ENCODE peak calls at places on chromosomes 11 and 22, in eight cellular contexts. R is RWPE1, A is left ventricle myocardium inferior, C is natural killer cell, O is astrocyte of the spinal cord, Q is IMR-90, I is dorsolateral prefrontal cortex, Y is gastrocnemius medialis. T is an unnamed sample.

GRCh38 chr22:37823134-37823985 is at the start of gene GALR3:
- DNase-seq in R (no peak), A (no peak), C (no peak), O (no peak), Q (no peak), I (no peak), Y (no peak), T (no peak)

GRCh38 chr22:45908961-45909360 is 68.0 kb downstream of the WNT7B start:
- DNase-seq in R (no peak), A (no peak), C (no peak), O (no peak), Q (no peak), I (no peak), Y (no peak), T (no peak)

GRCh38 chr11:63945482-63946163 is 6.8 kb downstream of the NAA40 start:
- DNase-seq in R (peak), A (peak), C (peak), O (peak), Q (peak), I (peak), Y (peak), T (peak)

GRCh38 chr22:22242488-22242887 is 2.1 kb upstream of the VPREB1 start:
- DNase-seq in R (no peak), A (no peak), C (no peak), O (no peak), Q (no peak), I (no peak), Y (no peak), T (no peak)

GRCh38 chr11:60184824-60185511 is 2.1 kb upstream of the MS4A6A start:
- DNase-seq in R (no peak), A (no peak), C (no peak), O (no peak), Q (no peak), I (no peak), Y (no peak), T (no peak)

GRCh38 chr11:61429346-61429690 is 457 bp downstream of the CPSF7 start:
- DNase-seq in R (peak), A (peak), C (peak), O (peak), Q (peak), I (no peak), Y (no peak), T (no peak)

GRCh38 chr22:31286360-31287255 is 5.7 kb downstream of the PIK3IP1 start:
- DNase-seq in R (no peak), A (no peak), C (peak), O (no peak), Q (no peak), I (no peak), Y (peak), T (no peak)

GRCh38 chr11:134055029-134055428 is 13.8 kb upstream of the JAM3 start:
- DNase-seq in R (no peak), A (no peak), C (no peak), O (no peak), Q (no peak), I (no peak), Y (no peak), T (no peak)

GRCh38 chr22:36565152-36565507 is 36.2 kb upstream of the EIF3D start:
- DNase-seq in R (no peak), A (no peak), C (no peak), O (no peak), Q (no peak), I (no peak), Y (no peak), T (no peak)

GRCh38 chr11:28606930-28607329 is 498.7 kb downstream of the METTL15 start:
- DNase-seq in R (no peak), A (no peak), C (no peak), O (peak), Q (no peak), I (no peak), Y (no peak), T (no peak)

GRCh38 chr11:107705027-107705426 is 6.8 kb downstream of the SLN start:
- DNase-seq in R (peak), A (no peak), C (no peak), O (peak), Q (peak), I (no peak), Y (peak), T (no peak)

GRCh38 chr11:92071660-92072059 is 153.0 kb upstream of the FAT3 start:
- DNase-seq in R (no peak), A (no peak), C (no peak), O (no peak), Q (no peak), I (no peak), Y (no peak), T (no peak)

GRCh38 chr22:21734540-21735197 is 925 bp downstream of the YPEL1 start:
- DNase-seq in R (no peak), A (no peak), C (no peak), O (no peak), Q (no peak), I (no peak), Y (no peak), T (no peak)

GRCh38 chr22:50051930-50052329 is 6.2 kb downstream of the TTLL8 start:
- DNase-seq in R (no peak), A (no peak), C (no peak), O (no peak), Q (no peak), I (no peak), Y (no peak), T (no peak)

GRCh38 chr11:11532574-11532973 is 89.2 kb downstream of the GALNT18 start:
- DNase-seq in R (no peak), A (no peak), C (no peak), O (peak), Q (peak), I (no peak), Y (peak), T (no peak)

GRCh38 chr11:33779849-33780528 is 5.7 kb upstream of the FBXO3 start:
- DNase-seq in R (no peak), A (no peak), C (no peak), O (peak), Q (peak), I (no peak), Y (no peak), T (no peak)

GRCh38 chr11:116642902-116643301 is 129.9 kb downstream of the BUD13 start:
- DNase-seq in R (no peak), A (no peak), C (no peak), O (no peak), Q (no peak), I (no peak), Y (no peak), T (no peak)

GRCh38 chr22:21568207-21569075 is 927 bp downstream of the UBE2L3 start:
- DNase-seq in R (no peak), A (peak), C (no peak), O (peak), Q (peak), I (no peak), Y (peak), T (no peak)

GRCh38 chr11:71478216-71478840 is 25.3 kb downstream of the NADSYN1 start:
- DNase-seq in R (no peak), A (no peak), C (no peak), O (no peak), Q (no peak), I (no peak), Y (no peak), T (no peak)

GRCh38 chr11:34395916-34396555 is 38.2 kb upstream of the ABTB2 start:
- DNase-seq in R (peak), A (no peak), C (no peak), O (peak), Q (peak), I (no peak), Y (no peak), T (no peak)

GRCh38 chr11:114279778-114280532 is 16.2 kb upstream of the NNMT start:
- DNase-seq in R (peak), A (no peak), C (no peak), O (peak), Q (peak), I (no peak), Y (no peak), T (no peak)

GRCh38 chr11:9091044-9091936 is at the start of gene SCUBE2:
- DNase-seq in R (no peak), A (no peak), C (no peak), O (no peak), Q (no peak), I (no peak), Y (no peak), T (no peak)

GRCh38 chr11:69921429-69922014 is 102.3 kb upstream of the FGF3 start:
- DNase-seq in R (no peak), A (no peak), C (no peak), O (no peak), Q (no peak), I (no peak), Y (no peak), T (no peak)

GRCh38 chr22:24205438-24206189 is 24.3 kb downstream of the SUSD2 start:
- DNase-seq in R (no peak), A (no peak), C (no peak), O (no peak), Q (no peak), I (no peak), Y (no peak), T (no peak)

GRCh38 chr11:45959851-45960250 is 37.4 kb downstream of the LARGE2 start:
- DNase-seq in R (no peak), A (no peak), C (no peak), O (peak), Q (no peak), I (no peak), Y (no peak), T (no peak)

GRCh38 chr11:32006799-32007388 is 84.0 kb upstream of the RCN1 start:
- DNase-seq in R (peak), A (no peak), C (no peak), O (peak), Q (peak), I (no peak), Y (no peak), T (no peak)

GRCh38 chr22:28299760-28300159 is 379.9 kb downstream of the TTC28 start:
- DNase-seq in R (no peak), A (peak), C (no peak), O (peak), Q (peak), I (no peak), Y (no peak), T (no peak)

GRCh38 chr22:28297504-28297903 is 378.4 kb upstream of the PITPNB start:
- DNase-seq in R (no peak), A (no peak), C (no peak), O (no peak), Q (peak), I (no peak), Y (no peak), T (no peak)

GRCh38 chr22:28296452-28296851 is 377.4 kb upstream of the PITPNB start:
- DNase-seq in R (no peak), A (no peak), C (no peak), O (no peak), Q (no peak), I (no peak), Y (no peak), T (no peak)

GRCh38 chr22:28299329-28299728 is 380.3 kb upstream of the PITPNB start:
- DNase-seq in R (no peak), A (no peak), C (no peak), O (no peak), Q (no peak), I (no peak), Y (no peak), T (no peak)
- TF ChIP-seq CTCF in R (no peak), A (no peak), C (no peak), O (no peak), Q (no peak), I (no peak), Y (no peak), T (no peak)

GRCh38 chr22:29603358-29604191 is at the start of gene NF2:
- DNase-seq in R (peak), A (peak), C (peak), O (peak), Q (peak), I (peak), Y (peak), T (peak)
- TF ChIP-seq CTCF in R (no peak), A (no peak), C (no peak), O (no peak), Q (no peak), I (peak), Y (no peak), T (no peak)

GRCh38 chr22:47632646-47633045 is 870.2 kb downstream of the TBC1D22A start:
- DNase-seq in R (no peak), A (no peak), C (no peak), O (no peak), Q (no peak), I (no peak), Y (no peak), T (no peak)

GRCh38 chr22:47633111-47633510 is 870.7 kb downstream of the TBC1D22A start:
- DNase-seq in R (no peak), A (no peak), C (no peak), O (no peak), Q (no peak), I (no peak), Y (no peak), T (no peak)

GRCh38 chr22:47630741-47631534 is 868.5 kb downstream of the TBC1D22A start:
- DNase-seq in R (no peak), A (no peak), C (no peak), O (no peak), Q (no peak), I (no peak), Y (no peak), T (no peak)

GRCh38 chr22:47631571-47632102 is 869.2 kb downstream of the TBC1D22A start:
- DNase-seq in R (no peak), A (no peak), C (no peak), O (no peak), Q (no peak), I (no peak), Y (no peak), T (no peak)

DNA sequence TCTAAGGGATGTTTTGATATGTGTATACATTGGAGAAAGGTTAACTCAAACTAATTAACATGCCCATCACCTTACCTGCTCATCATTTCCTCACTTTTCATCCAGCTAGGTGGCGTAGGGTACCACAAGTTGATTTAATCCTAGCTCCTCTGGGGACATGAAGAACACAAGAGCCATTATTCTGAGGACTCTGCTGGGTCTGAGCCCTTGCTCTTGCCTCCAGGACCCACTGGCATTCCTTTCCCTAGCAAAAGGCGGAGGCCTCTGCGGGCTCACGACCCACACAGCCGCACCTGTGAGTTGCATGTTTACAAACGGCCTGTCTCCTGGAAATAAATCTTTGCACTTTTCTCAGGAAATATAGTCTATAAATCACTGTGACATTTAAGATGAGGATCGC is 871.9 kb downstream of the TBC1D22A start:
- DNase-seq in R (no peak), A (no peak), C (no peak), O (no peak), Q (no peak), I (no peak), Y (no peak), T (no peak)
- TF ChIP-seq CTCF in R (no peak), A (no peak), C (no peak), O (no peak), Q (no peak), I (no peak), Y (no peak), T (no peak)

GRCh38 chr11:1054143-1055108 is 17.9 kb upstream of the MUC6 start:
- DNase-seq in R (no peak), A (no peak), C (no peak), O (no peak), Q (no peak), I (no peak), Y (no peak), T (no peak)
- TF ChIP-seq CTCF in R (no peak), A (no peak), C (no peak), O (no peak), Q (no peak), I (no peak), Y (no peak), T (no peak)

GRCh38 chr11:57568330-57568766 is 876 bp upstream of the UBE2L6 start:
- DNase-seq in R (no peak), A (no peak), C (peak), O (peak), Q (peak), I (no peak), Y (peak), T (peak)
- TF ChIP-seq CTCF in R (peak), A (peak), C (peak), O (peak), Q (peak), I (peak), Y (peak), T (peak)

GRCh38 chr11:15901790-15902189 is 454.6 kb downstream of the SOX6 start:
- DNase-seq in R (no peak), A (no peak), C (no peak), O (no peak), Q (no peak), I (no peak), Y (no peak), T (no peak)

GRCh38 chr11:15897211-15897960 is 459.0 kb downstream of the SOX6 start:
- DNase-seq in R (peak), A (no peak), C (no peak), O (no peak), Q (peak), I (no peak), Y (no peak), T (no peak)

GRCh38 chr11:15903246-15903645 is 453.1 kb downstream of the SOX6 start:
- DNase-seq in R (peak), A (no peak), C (no peak), O (no peak), Q (no peak), I (no peak), Y (no peak), T (no peak)

GRCh38 chr11:15905334-15905733 is 451.0 kb downstream of the SOX6 start:
- DNase-seq in R (no peak), A (no peak), C (no peak), O (no peak), Q (no peak), I (no peak), Y (no peak), T (no peak)

DNA sequence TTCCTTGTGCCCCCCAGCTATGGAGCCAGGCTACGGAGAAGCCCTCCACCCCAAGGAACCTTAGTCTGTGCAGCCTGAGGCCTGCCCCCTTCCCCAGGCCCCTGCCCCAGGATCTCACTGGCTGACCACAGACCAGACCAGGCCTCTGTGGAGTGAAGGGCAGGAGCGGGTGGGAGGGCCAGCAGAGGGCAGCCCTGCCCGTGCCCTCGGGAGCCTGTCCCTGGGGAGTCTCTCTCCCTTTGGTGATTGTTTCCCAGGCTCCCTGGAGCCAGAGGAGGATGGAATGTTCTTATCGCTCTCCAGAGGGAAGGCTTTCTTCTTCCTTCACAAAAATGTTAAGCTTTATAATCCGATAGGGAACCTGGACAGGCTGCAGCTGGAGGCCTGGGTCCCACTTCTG is 455.3 kb downstream of the SOX6 start:
- DNase-seq in R (no peak), A (no peak), C (no peak), O (no peak), Q (no peak), I (no peak), Y (no peak), T (no peak)
- TF ChIP-seq CTCF in R (no peak), A (peak), C (no peak), O (no peak), Q (peak), I (peak), Y (no peak), T (no peak)

DNA sequence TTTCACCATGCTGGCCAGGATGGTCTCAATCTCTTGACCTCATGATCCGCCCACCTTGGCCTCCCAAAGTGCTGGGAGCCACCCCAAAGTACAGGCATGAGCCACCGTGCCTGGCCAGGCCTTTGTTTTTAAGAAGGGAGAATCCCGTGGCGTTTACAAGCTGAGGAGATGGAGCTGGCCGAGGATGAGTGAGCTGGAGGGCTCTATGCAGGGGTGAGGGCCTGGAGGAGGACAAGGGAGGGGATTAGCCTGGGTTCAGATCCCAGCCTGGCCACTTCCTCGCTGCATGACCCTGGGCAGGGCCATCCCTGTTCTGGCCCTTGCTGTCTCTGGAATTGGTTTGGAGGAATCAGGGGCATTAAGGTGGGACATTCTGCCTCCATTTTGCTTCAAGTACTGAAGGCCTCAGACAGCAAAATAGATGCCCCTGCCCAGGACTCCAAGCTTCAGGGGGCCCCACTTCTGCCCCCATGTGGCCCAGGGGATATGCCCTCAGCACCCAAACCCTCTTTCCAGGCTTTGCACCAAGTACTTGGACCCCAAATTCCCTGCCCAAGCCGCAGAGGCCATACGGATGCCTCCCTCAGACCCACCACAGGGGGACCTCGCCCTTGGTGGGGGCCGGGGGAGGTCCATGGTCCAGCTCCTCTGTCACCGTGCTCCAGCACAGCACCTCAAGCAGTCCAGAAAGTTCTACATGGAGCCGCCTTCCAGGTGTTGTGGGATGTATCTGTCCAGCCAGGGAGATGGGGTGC is 12.1 kb upstream of the LRP5 start:
- DNase-seq in R (no peak), A (no peak), C (no peak), O (no peak), Q (no peak), I (no peak), Y (no peak), T (no peak)
- TF ChIP-seq CTCF in R (no peak), A (no peak), C (no peak), O (no peak), Q (no peak), I (no peak), Y (no peak), T (no peak)